ENCODE peak calls at places on chromosomes 6 and 20, in four cellular contexts. S is fibroblast of lung, B is Panc1, I is tibial artery. Y is an unnamed sample.

GRCh38 chr6:20341564-20341963 is 60.1 kb upstream of the E2F3 start:
- DNase-seq in S (no peak), B (no peak), I (no peak), Y (no peak)

GRCh38 chr20:41131594-41132387 is 5.6 kb upstream of the PLCG1 start:
- DNase-seq in S (no peak), B (no peak), I (no peak), Y (no peak)

GRCh38 chr6:5095236-5095635 is 10.1 kb downstream of the PPP1R3G start:
- DNase-seq in S (peak; percentile 53), B (no peak), I (no peak), Y (no peak)

GRCh38 chr6:14804001-14804401 is 441.9 kb upstream of the JARID2 start:
- DNase-seq in S (no peak), B (no peak), I (no peak), Y (no peak)

GRCh38 chr6:7100072-7100750 is 7.5 kb upstream of the RREB1 start:
- DNase-seq in S (no peak), B (no peak), I (no peak), Y (no peak)

GRCh38 chr6:41733707-41734665 is 1.4 kb downstream of the TFEB start:
- DNase-seq in S (peak; percentile 58), B (no peak), I (peak; percentile 61), Y (peak; percentile 63)

GRCh38 chr6:107843400-107843799 is 19.3 kb upstream of the SCML4 start:
- DNase-seq in S (no peak), B (no peak), I (no peak), Y (no peak)

GRCh38 chr20:40955326-40955725 is 73.3 kb upstream of the TOP1 start:
- DNase-seq in S (no peak), B (no peak), I (no peak), Y (no peak)

GRCh38 chr6:143336446-143337152 is 113.9 kb downstream of the ADAT2 start:
- DNase-seq in S (peak; percentile 59), B (no peak), I (no peak), Y (no peak)

GRCh38 chr6:168214586-168215104 is 104.9 kb downstream of the DACT2 start:
- DNase-seq in S (no peak), B (no peak), I (no peak), Y (no peak)

GRCh38 chr20:64161595-64162238 is 2.5 kb upstream of the MYT1 start:
- DNase-seq in S (peak; percentile 37), B (no peak), I (no peak), Y (peak; percentile 22)

GRCh38 chr6:31009731-31010130 is 543 bp upstream of the MUC22 start:
- DNase-seq in S (no peak), B (no peak), I (no peak), Y (no peak)

GRCh38 chr6:43942011-43942442 is 172.0 kb downstream of the VEGFA start:
- DNase-seq in S (no peak), B (no peak), I (no peak), Y (peak; percentile 14)

GRCh38 chr20:50282592-50283241 is 92.1 kb downstream of the CEBPB start:
- DNase-seq in S (no peak), B (no peak), I (no peak), Y (peak; percentile 67)

GRCh38 chr20:50279988-50280850 is 89.6 kb downstream of the CEBPB start:
- DNase-seq in S (no peak), B (no peak), I (no peak), Y (no peak)

GRCh38 chr20:50280851-50281655 is 90.4 kb downstream of the CEBPB start:
- DNase-seq in S (no peak), B (no peak), I (no peak), Y (no peak)

GRCh38 chr20:50283370-50283769 is 92.7 kb downstream of the CEBPB start:
- DNase-seq in S (no peak), B (no peak), I (no peak), Y (no peak)

GRCh38 chr20:50281831-50282591 is 91.4 kb downstream of the CEBPB start:
- DNase-seq in S (no peak), B (no peak), I (no peak), Y (peak; percentile 68)
- TF ChIP-seq CTCF in S (no peak), B (no peak), I (no peak), Y (peak; percentile 61)

GRCh38 chr6:126033696-126034095 is 47.4 kb downstream of the TRMT11 start:
- DNase-seq in S (peak; percentile 95), B (no peak), I (peak; percentile 38), Y (no peak)
- TF ChIP-seq CTCF in S (peak; percentile 82), B (peak; percentile 64), I (peak; percentile 49), Y (peak; percentile 43)

GRCh38 chr20:10823585-10823984 is 149.8 kb upstream of the JAG1 start:
- DNase-seq in S (no peak), B (no peak), I (no peak), Y (no peak)
- TF ChIP-seq CTCF in S (no peak), B (peak; percentile 6), I (no peak), Y (no peak)

DNA sequence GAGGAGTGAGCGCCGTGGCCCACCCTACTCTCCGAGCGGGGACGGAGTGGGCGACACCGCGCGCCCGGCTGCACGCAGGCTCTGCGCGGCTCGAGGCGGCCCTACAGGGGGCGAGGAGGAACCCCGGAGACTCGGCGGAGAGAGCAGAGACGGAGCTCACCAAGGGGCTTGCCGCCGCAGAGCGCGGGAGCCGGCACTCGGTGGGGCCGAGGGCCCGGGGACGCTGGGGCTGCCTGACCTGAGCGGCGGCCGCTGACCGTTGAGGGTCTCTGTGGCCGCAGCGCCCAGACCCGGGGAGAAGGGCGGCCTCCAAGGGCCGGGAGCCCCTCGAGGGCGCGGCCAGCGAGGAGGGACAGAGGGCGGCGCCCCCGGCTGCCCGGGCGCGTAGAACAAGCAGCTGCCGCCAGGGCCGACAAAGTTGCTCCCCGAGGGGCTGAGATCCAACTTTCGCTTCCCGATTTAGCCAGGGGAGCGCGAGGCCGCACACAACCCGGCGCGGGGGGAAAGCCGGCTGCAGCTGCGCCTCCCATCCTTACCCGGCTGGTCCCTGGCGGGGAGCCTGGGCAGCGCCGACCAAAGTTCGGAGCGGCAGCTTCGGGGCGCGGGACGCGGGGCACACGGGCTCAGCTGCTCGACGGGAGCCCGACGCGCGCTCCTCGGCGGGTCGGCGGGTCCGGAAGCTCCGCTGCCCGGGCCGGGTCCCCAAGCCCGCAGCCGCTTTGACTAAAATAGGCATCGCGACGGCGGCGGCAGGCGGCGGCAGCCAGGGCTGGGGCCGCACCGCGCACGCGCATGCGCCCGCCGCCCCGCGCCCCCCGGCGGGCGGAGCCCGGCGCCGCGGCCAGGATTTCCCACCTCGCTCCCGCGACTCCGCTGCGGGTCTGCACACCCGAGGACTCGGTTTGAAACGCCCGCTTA is 43.1 kb downstream of the POPDC3 start:
- DNase-seq in S (peak; percentile 60), B (no peak), I (peak; percentile 55), Y (peak; percentile 48)
- TF ChIP-seq CTCF in S (peak; percentile 13), B (peak; percentile 38), I (peak; percentile 19), Y (peak; percentile 11)

Y was measured in CD14-positive monocyte.